ENCODE peak calls at places on chromosomes 11 and 22, in five cellular contexts. X is germinal center, S is mucosa of gallbladder, M is GM13977, E is nephron progenitor cell. N is an unnamed sample.

GRCh38 chr11:67174311-67174710 is 55.2 kb downstream of the KDM2A start:
- DNase-seq in S (no peak), M (no peak), E (no peak), X (no peak), N (no peak)

GRCh38 chr11:63961608-63962412 is 12.6 kb upstream of the COX8A start:
- DNase-seq in E (no peak), S (no peak), M (no peak), X (no peak), N (no peak)

GRCh38 chr22:47072642-47072967 is 310.2 kb downstream of the TBC1D22A start:
- DNase-seq in E (no peak), S (no peak), M (no peak), X (no peak), N (no peak)

GRCh38 chr11:77993902-77994301 is 566 bp downstream of the INTS4 start:
- DNase-seq in E (peak), S (no peak), M (no peak), X (no peak), N (no peak)

GRCh38 chr22:37546436-37547248 is 13.6 kb upstream of the CDC42EP1 start:
- DNase-seq in M (no peak), S (peak), E (no peak), X (no peak), N (peak)

GRCh38 chr11:61683961-61684869 is 4.0 kb downstream of the DAGLA start:
- DNase-seq in X (no peak), S (no peak), M (no peak), E (peak), N (no peak)

GRCh38 chr11:46603704-46604308 is 10.0 kb upstream of the AMBRA1 start:
- DNase-seq in E (no peak), M (peak), X (peak), S (no peak), N (no peak)

GRCh38 chr11:11916981-11917399 is 75.2 kb downstream of the USP47 start:
- DNase-seq in M (no peak), X (no peak), S (no peak), E (no peak), N (no peak)

GRCh38 chr11:63766501-63767270 is 1.9 kb downstream of the ZFTA start:
- DNase-seq in E (peak), X (no peak), M (no peak), S (no peak), N (peak)

GRCh38 chr11:67563354-67564114 is 20.1 kb upstream of the GSTP1 start:
- DNase-seq in E (no peak), X (no peak), M (no peak), S (no peak), N (no peak)

GRCh38 chr11:112784323-112785073 is 176.7 kb upstream of the NCAM1 start:
- DNase-seq in X (no peak), E (peak), S (peak), M (no peak), N (peak)

GRCh38 chr22:38193580-38193979 is 8.2 kb upstream of the MAFF start:
- DNase-seq in S (no peak), E (no peak), X (no peak), M (no peak), N (no peak)

GRCh38 chr11:2290351-2290841 is 11.3 kb downstream of the C11orf21 start:
- DNase-seq in X (no peak), M (no peak), E (no peak), S (no peak), N (no peak)

GRCh38 chr11:17735823-17736772 is 1.5 kb downstream of the KCNC1 start:
- DNase-seq in M (no peak), S (no peak), E (peak), X (no peak), N (peak)

GRCh38 chr11:22337571-22338464 is at the start of gene SLC17A6:
- DNase-seq in X (no peak), M (peak), E (peak), S (no peak), N (peak)

GRCh38 chr11:36509265-36509664 is 807 bp downstream of the TRAF6 start:
- DNase-seq in M (no peak), X (peak), S (no peak), E (peak), N (no peak)

GRCh38 chr11:8631395-8632110 is 37.5 kb upstream of the STK33 start:
- DNase-seq in X (no peak), M (no peak), S (peak), E (no peak), N (no peak)

GRCh38 chr11:65493367-65494176 is 5.3 kb upstream of the MALAT1 start:
- DNase-seq in E (no peak), X (no peak), M (no peak), S (peak), N (peak)

GRCh38 chr22:25482868-25483639 is 81.4 kb upstream of the GRK3 start:
- DNase-seq in E (no peak), S (no peak), M (no peak), X (no peak), N (no peak)

GRCh38 chr11:12076840-12077534 is 33.4 kb upstream of the MICAL2 start:
- DNase-seq in X (no peak), M (no peak), E (no peak), S (no peak), N (no peak)

GRCh38 chr22:37173709-37174108 is 14.3 kb downstream of the C1QTNF6 start:
- DNase-seq in X (no peak), E (no peak), M (no peak), S (no peak), N (no peak)

GRCh38 chr11:94130589-94131362 is 2.1 kb downstream of the PANX1 start:
- DNase-seq in M (no peak), S (no peak), E (no peak), X (no peak), N (no peak)

GRCh38 chr11:20261526-20261925 is 101.3 kb upstream of the DBX1 start:
- DNase-seq in E (no peak), X (no peak), S (no peak), M (no peak), N (no peak)

GRCh38 chr22:34878996-34879395 is 187.0 kb upstream of the ISX start:
- DNase-seq in M (no peak), X (no peak), E (no peak), S (no peak), N (no peak)

GRCh38 chr22:48241658-48242057 is 1479.2 kb downstream of the TBC1D22A start:
- DNase-seq in S (no peak), X (no peak), E (no peak), M (no peak), N (no peak)

GRCh38 chr11:44270403-44271192 is 39.3 kb downstream of the ALX4 start:
- DNase-seq in X (no peak), E (no peak), M (no peak), S (no peak), N (no peak)

GRCh38 chr11:1359556-1359955 is 30.2 kb upstream of the BRSK2 start:
- DNase-seq in E (no peak), M (no peak), X (no peak), S (no peak), N (no peak)

GRCh38 chr11:1567721-1568100 is 4.4 kb downstream of the DUSP8 start:
- DNase-seq in X (no peak), E (no peak), S (no peak), M (no peak), N (no peak)

GRCh38 chr11:863389-864117 is 20.9 kb downstream of the TSPAN4 start:
- DNase-seq in E (no peak), S (no peak), M (no peak), X (no peak), N (peak)

GRCh38 chr11:126544311-126545056 is 189.0 kb downstream of the ST3GAL4 start:
- DNase-seq in M (no peak), S (no peak), E (peak), X (no peak), N (peak)

GRCh38 chr11:31817621-31818493 is 6.7 kb upstream of the PAX6 start:
- DNase-seq in M (peak), S (no peak), X (no peak), E (peak), N (peak)

GRCh38 chr11:49208006-49208721 is at the start of gene FOLH1:
- DNase-seq in M (peak), E (no peak), X (peak), S (peak), N (peak)